ENCODE peak calls at places on chromosome 3, in eight cellular contexts. One of them, this sample, is unnamed.

GRCh38 chr3:33575313-33575712 is 135.1 kb upstream of the UBP1 start:
- DNase-seq in fibroblast of lung: no peak
- DNase-seq in tibial nerve: no peak
- DNase-seq in brain microvascular endothelial cell: no peak
- DNase-seq in endodermal cell: no peak
- DNase-seq in tibial artery: no peak
- DNase-seq in transverse colon: no peak
- DNase-seq in SK-N-SH: no peak
- DNase-seq in this sample: no peak

GRCh38 chr3:114380233-114380645 is 86.4 kb downstream of the TIGIT start:
- DNase-seq in fibroblast of lung: peak; percentile 91
- DNase-seq in tibial nerve: peak; percentile 69
- DNase-seq in brain microvascular endothelial cell: peak; percentile 75
- DNase-seq in endodermal cell: no peak
- DNase-seq in tibial artery: peak; percentile 65
- DNase-seq in transverse colon: peak; percentile 29
- DNase-seq in SK-N-SH: no peak
- DNase-seq in this sample: peak; percentile 85

GRCh38 chr3:25297667-25298585 is 130.1 kb upstream of the RARB start:
- DNase-seq in fibroblast of lung: peak; percentile 58
- DNase-seq in tibial nerve: no peak
- DNase-seq in brain microvascular endothelial cell: peak; percentile 18
- DNase-seq in endodermal cell: no peak
- DNase-seq in tibial artery: no peak
- DNase-seq in transverse colon: no peak
- DNase-seq in SK-N-SH: no peak
- DNase-seq in this sample: no peak

GRCh38 chr3:47762233-47762632 is 19.5 kb downstream of the SMARCC1 start:
- DNase-seq in fibroblast of lung: no peak
- DNase-seq in tibial nerve: no peak
- DNase-seq in brain microvascular endothelial cell: no peak
- DNase-seq in endodermal cell: no peak
- DNase-seq in tibial artery: no peak
- DNase-seq in transverse colon: no peak
- DNase-seq in SK-N-SH: no peak
- DNase-seq in this sample: no peak

GRCh38 chr3:193348686-193349085 is 29.9 kb downstream of the ATP13A5 start:
- DNase-seq in fibroblast of lung: no peak
- DNase-seq in tibial nerve: no peak
- DNase-seq in brain microvascular endothelial cell: no peak
- DNase-seq in endodermal cell: no peak
- DNase-seq in tibial artery: no peak
- DNase-seq in transverse colon: no peak
- DNase-seq in SK-N-SH: no peak
- DNase-seq in this sample: no peak

GRCh38 chr3:59261009-59261408 is 211.2 kb upstream of the CFAP20DC start:
- DNase-seq in fibroblast of lung: no peak
- DNase-seq in tibial nerve: no peak
- DNase-seq in brain microvascular endothelial cell: no peak
- DNase-seq in endodermal cell: no peak
- DNase-seq in tibial artery: no peak
- DNase-seq in transverse colon: no peak
- DNase-seq in SK-N-SH: no peak
- DNase-seq in this sample: no peak

GRCh38 chr3:125079675-125080045 is 23.9 kb upstream of the HEG1 start:
- DNase-seq in fibroblast of lung: no peak
- DNase-seq in tibial nerve: no peak
- DNase-seq in brain microvascular endothelial cell: no peak
- DNase-seq in endodermal cell: no peak
- DNase-seq in tibial artery: no peak
- DNase-seq in transverse colon: no peak
- DNase-seq in SK-N-SH: no peak
- DNase-seq in this sample: no peak

GRCh38 chr3:16448691-16449090 is 64.8 kb downstream of the RFTN1 start:
- DNase-seq in fibroblast of lung: peak; percentile 95
- DNase-seq in tibial nerve: peak; percentile 48
- DNase-seq in brain microvascular endothelial cell: peak; percentile 97
- DNase-seq in endodermal cell: peak; percentile 82
- DNase-seq in tibial artery: peak; percentile 93
- DNase-seq in transverse colon: peak; percentile 54
- DNase-seq in SK-N-SH: no peak
- DNase-seq in this sample: peak; percentile 88

GRCh38 chr3:53083496-53083895 is 37.6 kb upstream of the SFMBT1 start:
- DNase-seq in fibroblast of lung: peak; percentile 67
- DNase-seq in tibial nerve: no peak
- DNase-seq in brain microvascular endothelial cell: peak; percentile 16
- DNase-seq in endodermal cell: no peak
- DNase-seq in tibial artery: no peak
- DNase-seq in transverse colon: no peak
- DNase-seq in SK-N-SH: peak; percentile 77
- DNase-seq in this sample: no peak

GRCh38 chr3:45817788-45818523 is 21.6 kb upstream of the SLC6A20 start:
- DNase-seq in fibroblast of lung: peak; percentile 97
- DNase-seq in tibial nerve: peak; percentile 87
- DNase-seq in brain microvascular endothelial cell: peak; percentile 86
- DNase-seq in endodermal cell: no peak
- DNase-seq in tibial artery: no peak
- DNase-seq in transverse colon: peak; percentile 31
- DNase-seq in SK-N-SH: no peak
- DNase-seq in this sample: peak; percentile 67

GRCh38 chr3:124846189-124846588 is 41.0 kb downstream of the ITGB5 start:
- DNase-seq in fibroblast of lung: peak; percentile 87
- DNase-seq in tibial nerve: peak; percentile 59
- DNase-seq in brain microvascular endothelial cell: peak; percentile 59
- DNase-seq in endodermal cell: no peak
- DNase-seq in tibial artery: peak; percentile 87
- DNase-seq in transverse colon: no peak
- DNase-seq in SK-N-SH: no peak
- DNase-seq in this sample: peak; percentile 26

GRCh38 chr3:24119321-24119751 is 174.2 kb downstream of the NR1D2 start:
- DNase-seq in fibroblast of lung: peak; percentile 86
- DNase-seq in tibial nerve: no peak
- DNase-seq in brain microvascular endothelial cell: peak; percentile 9
- DNase-seq in endodermal cell: no peak
- DNase-seq in tibial artery: no peak
- DNase-seq in transverse colon: no peak
- DNase-seq in SK-N-SH: no peak
- DNase-seq in this sample: no peak

GRCh38 chr3:146382386-146382785 is 87.0 kb downstream of the PLSCR2 start:
- DNase-seq in fibroblast of lung: peak; percentile 66
- DNase-seq in tibial nerve: no peak
- DNase-seq in brain microvascular endothelial cell: peak; percentile 54
- DNase-seq in endodermal cell: peak; percentile 66
- DNase-seq in tibial artery: no peak
- DNase-seq in transverse colon: peak; percentile 41
- DNase-seq in SK-N-SH: no peak
- DNase-seq in this sample: no peak

GRCh38 chr3:12686096-12686495 is 22.2 kb upstream of the RAF1 start:
- DNase-seq in fibroblast of lung: no peak
- DNase-seq in tibial nerve: no peak
- DNase-seq in brain microvascular endothelial cell: no peak
- DNase-seq in endodermal cell: no peak
- DNase-seq in tibial artery: no peak
- DNase-seq in transverse colon: no peak
- DNase-seq in SK-N-SH: no peak
- DNase-seq in this sample: no peak

GRCh38 chr3:31639828-31640227 is 107.1 kb downstream of the STT3B start:
- DNase-seq in fibroblast of lung: no peak
- DNase-seq in tibial nerve: no peak
- DNase-seq in brain microvascular endothelial cell: no peak
- DNase-seq in endodermal cell: no peak
- DNase-seq in tibial artery: no peak
- DNase-seq in transverse colon: no peak
- DNase-seq in SK-N-SH: no peak
- DNase-seq in this sample: no peak
- TF ChIP-seq CTCF in fibroblast of lung: no peak
- TF ChIP-seq CTCF in tibial nerve: no peak
- TF ChIP-seq CTCF in brain microvascular endothelial cell: no peak
- TF ChIP-seq CTCF in endodermal cell: peak; percentile 74
- TF ChIP-seq CTCF in tibial artery: no peak
- TF ChIP-seq CTCF in transverse colon: no peak
- TF ChIP-seq CTCF in SK-N-SH: no peak
- TF ChIP-seq CTCF in this sample: no peak

GRCh38 chr3:143207338-143207961 is 87.9 kb downstream of the CHST2 start:
- DNase-seq in fibroblast of lung: peak; percentile 58
- DNase-seq in tibial nerve: no peak
- DNase-seq in brain microvascular endothelial cell: peak; percentile 33
- DNase-seq in endodermal cell: no peak
- DNase-seq in tibial artery: no peak
- DNase-seq in transverse colon: no peak
- DNase-seq in SK-N-SH: no peak
- DNase-seq in this sample: no peak
- H3K36me3 ChIP-seq in fibroblast of lung: no peaks in the 10 kb centered on the region
- H3K36me3 ChIP-seq in tibial nerve: no peaks in the 10 kb centered on the region
- H3K36me3 ChIP-seq in brain microvascular endothelial cell: no peaks in the 10 kb centered on the region
- H3K36me3 ChIP-seq in endodermal cell: no peaks in the 10 kb centered on the region
- H3K36me3 ChIP-seq in tibial artery: no peaks in the 10 kb centered on the region
- H3K36me3 ChIP-seq in transverse colon: no peaks in the 10 kb centered on the region
- H3K36me3 ChIP-seq in SK-N-SH: no peaks in the 10 kb centered on the region
- H3K36me3 ChIP-seq in this sample: no peaks in the 10 kb centered on the region

GRCh38 chr3:85330071-85330470 is 371.3 kb downstream of the CADM2 start:
- DNase-seq in fibroblast of lung: no peak
- DNase-seq in tibial nerve: no peak
- DNase-seq in brain microvascular endothelial cell: no peak
- DNase-seq in endodermal cell: no peak
- DNase-seq in tibial artery: no peak
- DNase-seq in transverse colon: no peak
- DNase-seq in SK-N-SH: no peak
- DNase-seq in this sample: no peak
- TF ChIP-seq CTCF in fibroblast of lung: no peak
- TF ChIP-seq CTCF in tibial nerve: no peak
- TF ChIP-seq CTCF in brain microvascular endothelial cell: no peak
- TF ChIP-seq CTCF in endodermal cell: no peak
- TF ChIP-seq CTCF in tibial artery: no peak
- TF ChIP-seq CTCF in transverse colon: no peak
- TF ChIP-seq CTCF in SK-N-SH: no peak
- TF ChIP-seq CTCF in this sample: no peak

GRCh38 chr3:49649576-49649975 is 24.6 kb upstream of the APEH start:
- DNase-seq in fibroblast of lung: no peak
- DNase-seq in tibial nerve: no peak
- DNase-seq in brain microvascular endothelial cell: no peak
- DNase-seq in endodermal cell: no peak
- DNase-seq in tibial artery: no peak
- DNase-seq in transverse colon: no peak
- DNase-seq in SK-N-SH: no peak
- DNase-seq in this sample: peak; percentile 23
- H3K36me3 ChIP-seq in fibroblast of lung: no peaks in the 10 kb centered on the region
- H3K36me3 ChIP-seq in tibial nerve: no peaks in the 10 kb centered on the region
- H3K36me3 ChIP-seq in brain microvascular endothelial cell: no peaks in the 10 kb centered on the region
- H3K36me3 ChIP-seq in endodermal cell: no peaks in the 10 kb centered on the region
- H3K36me3 ChIP-seq in tibial artery: no peaks in the 10 kb centered on the region
- H3K36me3 ChIP-seq in transverse colon: no peaks in the 10 kb centered on the region
- H3K36me3 ChIP-seq in SK-N-SH: no peaks in the 10 kb centered on the region
- H3K36me3 ChIP-seq in this sample: no peaks in the 10 kb centered on the region

DNA sequence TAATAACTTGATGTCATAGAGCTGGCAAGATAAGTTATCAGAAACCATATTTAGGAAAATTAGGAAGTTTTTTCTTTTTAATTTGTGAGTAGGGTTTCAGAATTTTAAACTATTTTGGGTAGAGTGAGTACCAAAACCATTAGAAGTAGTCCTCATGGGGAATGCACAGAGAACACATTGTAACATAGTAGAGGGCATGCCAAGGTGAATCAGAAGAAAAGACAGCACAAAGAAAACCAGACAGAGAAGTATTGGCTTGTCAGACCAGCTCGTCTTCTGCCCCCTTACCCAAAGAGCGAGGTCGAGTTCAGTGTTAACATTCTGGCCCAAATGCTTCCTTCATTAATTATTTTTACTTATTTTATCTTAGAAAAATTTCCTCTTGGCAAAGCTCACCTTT is 121.3 kb upstream of the SAMMSON start:
- DNase-seq in fibroblast of lung: no peak
- DNase-seq in tibial nerve: no peak
- DNase-seq in brain microvascular endothelial cell: no peak
- DNase-seq in endodermal cell: no peak
- DNase-seq in tibial artery: no peak
- DNase-seq in transverse colon: no peak
- DNase-seq in SK-N-SH: no peak
- DNase-seq in this sample: no peak
- TF ChIP-seq CTCF in fibroblast of lung: no peak
- TF ChIP-seq CTCF in tibial nerve: no peak
- TF ChIP-seq CTCF in brain microvascular endothelial cell: no peak
- TF ChIP-seq CTCF in endodermal cell: no peak
- TF ChIP-seq CTCF in tibial artery: no peak
- TF ChIP-seq CTCF in transverse colon: no peak
- TF ChIP-seq CTCF in SK-N-SH: no peak
- TF ChIP-seq CTCF in this sample: no peak

DNA sequence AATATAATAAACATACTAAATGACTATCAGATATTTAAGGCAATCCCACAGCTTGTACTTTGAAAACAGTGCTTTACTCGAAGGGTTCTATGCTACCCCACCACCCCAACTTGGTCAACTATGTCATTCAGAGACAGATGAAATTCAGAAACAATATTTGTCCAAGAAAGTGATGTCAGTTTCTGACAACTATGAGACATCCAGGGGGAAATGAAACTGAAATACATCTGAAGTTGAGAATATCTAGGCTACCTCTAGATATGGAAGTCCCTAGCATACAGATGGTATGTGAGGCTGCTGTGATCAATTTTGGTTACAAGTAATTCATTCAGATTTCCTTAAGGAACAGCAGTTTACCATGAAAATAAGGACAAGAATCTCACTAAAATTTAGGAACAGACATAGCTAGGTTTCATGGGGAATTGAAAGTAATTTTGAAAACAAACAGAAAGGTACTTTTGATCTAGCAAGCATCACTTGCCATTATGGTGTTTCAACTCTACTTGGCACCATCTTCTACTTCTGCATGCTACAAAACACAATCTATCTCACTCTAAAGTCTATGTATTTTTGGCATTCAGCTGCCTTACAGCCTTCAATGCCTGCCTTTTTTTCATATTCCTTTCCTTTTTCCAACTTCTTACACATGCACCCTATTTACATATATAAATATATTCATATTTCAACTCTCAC is 21.8 kb downstream of the ATG3 start:
- DNase-seq in fibroblast of lung: no peak
- DNase-seq in tibial nerve: no peak
- DNase-seq in brain microvascular endothelial cell: no peak
- DNase-seq in endodermal cell: no peak
- DNase-seq in tibial artery: no peak
- DNase-seq in transverse colon: no peak
- DNase-seq in SK-N-SH: no peak
- DNase-seq in this sample: no peak
- H3K36me3 ChIP-seq in fibroblast of lung: peaks cover 4% of the 10 kb centered on the region
- H3K36me3 ChIP-seq in tibial nerve: no peaks in the 10 kb centered on the region
- H3K36me3 ChIP-seq in brain microvascular endothelial cell: peaks cover 3% of the 10 kb centered on the region
- H3K36me3 ChIP-seq in endodermal cell: peaks cover 46% of the 10 kb centered on the region
- H3K36me3 ChIP-seq in tibial artery: peaks cover 20% of the 10 kb centered on the region
- H3K36me3 ChIP-seq in transverse colon: peaks cover 31% of the 10 kb centered on the region
- H3K36me3 ChIP-seq in SK-N-SH: peaks cover 78% of the 10 kb centered on the region
- H3K36me3 ChIP-seq in this sample: peaks cover 88% of the 10 kb centered on the region

This sample was measured in psoas muscle.